ENCODE peak calls at places on chromosomes 12 and 14, in nine cellular contexts. One of them, this sample, is unnamed.

GRCh38 chr12:1533602-1534304 is 60.6 kb downstream of the FBXL14 start:
- DNase-seq in K562: peak; percentile 26
- DNase-seq in fibroblast of the aortic adventitia: peak; percentile 60
- DNase-seq in AG10803: no peak
- DNase-seq in IMR-90: peak; percentile 43
- DNase-seq in kidney epithelial cell: no peak
- DNase-seq in lung: no peak
- DNase-seq in GM23338: no peak
- DNase-seq in heart right ventricle: no peak
- DNase-seq in this sample: peak; percentile 31

GRCh38 chr12:25387136-25388050 is 136.7 kb upstream of the KRAS start:
- DNase-seq in fibroblast of the aortic adventitia: peak; percentile 96
- DNase-seq in lung: peak; percentile 85
- DNase-seq in IMR-90: peak; percentile 92
- DNase-seq in K562: peak; percentile 86
- DNase-seq in heart right ventricle: peak; percentile 90
- DNase-seq in kidney epithelial cell: peak; percentile 61
- DNase-seq in AG10803: peak; percentile 88
- DNase-seq in GM23338: peak; percentile 93
- DNase-seq in this sample: peak; percentile 71

GRCh38 chr12:44930972-44931600 is 55.0 kb upstream of the NELL2 start:
- DNase-seq in K562: peak; percentile 57
- DNase-seq in kidney epithelial cell: peak; percentile 16
- DNase-seq in heart right ventricle: no peak
- DNase-seq in GM23338: peak; percentile 95
- DNase-seq in IMR-90: peak; percentile 73
- DNase-seq in fibroblast of the aortic adventitia: peak; percentile 80
- DNase-seq in AG10803: peak; percentile 69
- DNase-seq in lung: no peak
- DNase-seq in this sample: peak; percentile 73

GRCh38 chr12:108515916-108516315 is 839 bp downstream of the FICD start:
- DNase-seq in fibroblast of the aortic adventitia: peak; percentile 9
- DNase-seq in GM23338: no peak
- DNase-seq in IMR-90: no peak
- DNase-seq in kidney epithelial cell: no peak
- DNase-seq in AG10803: no peak
- DNase-seq in heart right ventricle: no peak
- DNase-seq in lung: no peak
- DNase-seq in K562: no peak
- DNase-seq in this sample: no peak

GRCh38 chr12:46386360-46386867 is 13.8 kb upstream of the SLC38A2 start:
- DNase-seq in heart right ventricle: no peak
- DNase-seq in lung: no peak
- DNase-seq in K562: no peak
- DNase-seq in AG10803: peak; percentile 97
- DNase-seq in kidney epithelial cell: peak; percentile 73
- DNase-seq in IMR-90: peak; percentile 98
- DNase-seq in GM23338: no peak
- DNase-seq in fibroblast of the aortic adventitia: peak; percentile 98
- DNase-seq in this sample: peak; percentile 91

GRCh38 chr14:71856199-71856919 is 75.9 kb upstream of the RGS6 start:
- DNase-seq in heart right ventricle: no peak
- DNase-seq in IMR-90: no peak
- DNase-seq in AG10803: no peak
- DNase-seq in K562: peak; percentile 4
- DNase-seq in fibroblast of the aortic adventitia: no peak
- DNase-seq in GM23338: no peak
- DNase-seq in lung: no peak
- DNase-seq in kidney epithelial cell: no peak
- DNase-seq in this sample: no peak

GRCh38 chr14:61472801-61473376 is 151.5 kb downstream of the PRKCH start:
- DNase-seq in kidney epithelial cell: no peak
- DNase-seq in lung: no peak
- DNase-seq in IMR-90: peak; percentile 24
- DNase-seq in fibroblast of the aortic adventitia: no peak
- DNase-seq in AG10803: no peak
- DNase-seq in heart right ventricle: no peak
- DNase-seq in GM23338: no peak
- DNase-seq in K562: no peak
- DNase-seq in this sample: peak; percentile 54

GRCh38 chr12:28814246-28814645 is 334.8 kb upstream of the FAR2 start:
- DNase-seq in fibroblast of the aortic adventitia: no peak
- DNase-seq in lung: no peak
- DNase-seq in K562: no peak
- DNase-seq in heart right ventricle: no peak
- DNase-seq in AG10803: no peak
- DNase-seq in kidney epithelial cell: no peak
- DNase-seq in GM23338: no peak
- DNase-seq in IMR-90: no peak
- DNase-seq in this sample: no peak

GRCh38 chr12:55797068-55797467 is 20.5 kb downstream of the SARNP start:
- DNase-seq in IMR-90: peak; percentile 56
- DNase-seq in fibroblast of the aortic adventitia: peak; percentile 69
- DNase-seq in heart right ventricle: peak; percentile 19
- DNase-seq in K562: peak; percentile 61
- DNase-seq in kidney epithelial cell: no peak
- DNase-seq in GM23338: peak; percentile 83
- DNase-seq in AG10803: peak; percentile 60
- DNase-seq in lung: no peak
- DNase-seq in this sample: peak; percentile 35

GRCh38 chr12:113875681-113876080 is 90.4 kb downstream of the RBM19 start:
- DNase-seq in K562: no peak
- DNase-seq in lung: no peak
- DNase-seq in AG10803: no peak
- DNase-seq in heart right ventricle: no peak
- DNase-seq in IMR-90: peak; percentile 78
- DNase-seq in kidney epithelial cell: no peak
- DNase-seq in fibroblast of the aortic adventitia: no peak
- DNase-seq in GM23338: no peak
- DNase-seq in this sample: no peak

GRCh38 chr14:28661171-28661772 is 105.3 kb upstream of the FOXG1 start:
- DNase-seq in AG10803: peak; percentile 13
- DNase-seq in kidney epithelial cell: peak; percentile 91
- DNase-seq in heart right ventricle: no peak
- DNase-seq in lung: no peak
- DNase-seq in GM23338: peak; percentile 93
- DNase-seq in K562: no peak
- DNase-seq in fibroblast of the aortic adventitia: peak; percentile 80
- DNase-seq in IMR-90: peak; percentile 28
- DNase-seq in this sample: peak; percentile 40
- TF ChIP-seq CTCF in AG10803: no peak
- TF ChIP-seq CTCF in kidney epithelial cell: no peak
- TF ChIP-seq CTCF in heart right ventricle: no peak
- TF ChIP-seq CTCF in lung: no peak
- TF ChIP-seq CTCF in GM23338: no peak
- TF ChIP-seq CTCF in K562: no peak
- TF ChIP-seq CTCF in fibroblast of the aortic adventitia: no peak
- TF ChIP-seq CTCF in IMR-90: no peak
- TF ChIP-seq CTCF in this sample: no peak

GRCh38 chr12:125331342-125332052 is 266.3 kb downstream of the AACS start:
- DNase-seq in GM23338: peak; percentile 11
- DNase-seq in IMR-90: no peak
- DNase-seq in AG10803: no peak
- DNase-seq in lung: no peak
- DNase-seq in fibroblast of the aortic adventitia: peak; percentile 10
- DNase-seq in K562: no peak
- DNase-seq in kidney epithelial cell: no peak
- DNase-seq in heart right ventricle: no peak
- DNase-seq in this sample: peak; percentile 11
- H3K4me3 ChIP-seq in GM23338: peak overlapping the region; percentile 76
- H3K4me3 ChIP-seq in IMR-90: no peak overlapping the region
- H3K4me3 ChIP-seq in AG10803: peak overlapping the region; percentile 53
- H3K4me3 ChIP-seq in lung: no peak overlapping the region
- H3K4me3 ChIP-seq in fibroblast of the aortic adventitia: peak overlapping the region; percentile 61
- H3K4me3 ChIP-seq in K562: peak overlapping the region; percentile 11
- H3K4me3 ChIP-seq in kidney epithelial cell: peak overlapping the region; percentile 20
- H3K4me3 ChIP-seq in heart right ventricle: peak overlapping the region; percentile 38
- H3K4me3 ChIP-seq in this sample: peak overlapping the region; percentile 50

GRCh38 chr14:74244115-74244514 is 4.9 kb downstream of the VSX2 start:
- DNase-seq in fibroblast of the aortic adventitia: no peak
- DNase-seq in K562: no peak
- DNase-seq in kidney epithelial cell: no peak
- DNase-seq in GM23338: peak; percentile 70
- DNase-seq in heart right ventricle: no peak
- DNase-seq in lung: no peak
- DNase-seq in AG10803: no peak
- DNase-seq in IMR-90: no peak
- DNase-seq in this sample: no peak
- TF ChIP-seq CTCF in fibroblast of the aortic adventitia: no peak
- TF ChIP-seq CTCF in K562: no peak
- TF ChIP-seq CTCF in kidney epithelial cell: no peak
- TF ChIP-seq CTCF in GM23338: peak; percentile 28
- TF ChIP-seq CTCF in heart right ventricle: no peak
- TF ChIP-seq CTCF in lung: no peak
- TF ChIP-seq CTCF in AG10803: no peak
- TF ChIP-seq CTCF in IMR-90: no peak
- TF ChIP-seq CTCF in this sample: no peak

GRCh38 chr12:49233842-49234526 is 30.9 kb upstream of the TUBA1C start:
- DNase-seq in IMR-90: no peak
- DNase-seq in fibroblast of the aortic adventitia: no peak
- DNase-seq in heart right ventricle: peak; percentile 52
- DNase-seq in AG10803: no peak
- DNase-seq in GM23338: peak; percentile 31
- DNase-seq in kidney epithelial cell: no peak
- DNase-seq in K562: peak; percentile 87
- DNase-seq in lung: peak; percentile 74
- DNase-seq in this sample: no peak
- H3K4me3 ChIP-seq in IMR-90: no peak overlapping the region
- H3K4me3 ChIP-seq in fibroblast of the aortic adventitia: peak overlapping the region; percentile 14
- H3K4me3 ChIP-seq in heart right ventricle: peak overlapping the region; percentile 39
- H3K4me3 ChIP-seq in AG10803: no peak overlapping the region
- H3K4me3 ChIP-seq in GM23338: peak overlapping the region; percentile 64
- H3K4me3 ChIP-seq in kidney epithelial cell: no peak overlapping the region
- H3K4me3 ChIP-seq in K562: peak overlapping the region; percentile 34
- H3K4me3 ChIP-seq in lung: no peak overlapping the region
- H3K4me3 ChIP-seq in this sample: no peak overlapping the region

DNA sequence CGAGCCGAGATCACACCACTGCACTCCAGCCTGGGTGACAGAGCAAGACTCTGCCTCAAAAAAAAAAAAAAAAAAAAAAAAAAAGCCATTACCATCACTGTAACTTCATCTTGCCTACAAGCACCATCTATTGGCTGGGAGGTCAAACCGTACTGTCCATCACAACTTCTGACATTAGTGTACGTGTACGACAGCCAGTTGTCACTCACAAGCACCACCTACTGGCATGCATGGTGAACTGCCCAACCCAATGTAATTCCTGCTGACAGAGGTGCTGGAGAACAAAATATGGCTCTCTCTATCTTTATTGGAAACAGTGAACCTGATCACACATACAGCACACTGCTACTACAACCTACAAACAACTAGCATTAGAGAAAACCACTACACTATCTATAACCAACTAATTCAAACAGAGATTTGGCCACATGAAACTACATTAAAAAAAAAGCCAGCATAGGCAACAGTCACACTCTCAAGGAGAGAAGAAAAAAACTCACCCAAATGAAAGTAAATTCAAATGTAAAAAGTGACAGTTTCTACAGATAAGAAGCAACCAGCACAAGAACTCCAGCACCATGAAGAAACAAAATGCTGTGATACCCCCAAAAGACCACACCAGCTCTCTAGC is 82.3 kb downstream of the PUS7L start:
- DNase-seq in IMR-90: peak; percentile 1
- DNase-seq in AG10803: no peak
- DNase-seq in heart right ventricle: no peak
- DNase-seq in GM23338: peak; percentile 60
- DNase-seq in K562: peak; percentile 63
- DNase-seq in kidney epithelial cell: no peak
- DNase-seq in lung: no peak
- DNase-seq in fibroblast of the aortic adventitia: no peak
- DNase-seq in this sample: peak; percentile 9
- TF ChIP-seq CTCF in IMR-90: peak; percentile 33
- TF ChIP-seq CTCF in AG10803: peak; percentile 53
- TF ChIP-seq CTCF in heart right ventricle: no peak
- TF ChIP-seq CTCF in GM23338: peak; percentile 73
- TF ChIP-seq CTCF in K562: peak; percentile 74
- TF ChIP-seq CTCF in kidney epithelial cell: peak; percentile 46
- TF ChIP-seq CTCF in lung: no peak
- TF ChIP-seq CTCF in fibroblast of the aortic adventitia: peak; percentile 52
- TF ChIP-seq CTCF in this sample: peak; percentile 51

GRCh38 chr14:84065811-84066210 is 1464.1 kb upstream of the FLRT2 start:
- DNase-seq in heart right ventricle: no peak
- DNase-seq in AG10803: no peak
- DNase-seq in fibroblast of the aortic adventitia: no peak
- DNase-seq in K562: no peak
- DNase-seq in GM23338: no peak
- DNase-seq in kidney epithelial cell: no peak
- DNase-seq in lung: no peak
- DNase-seq in IMR-90: no peak
- DNase-seq in this sample: no peak

GRCh38 chr14:84068288-84068687 is 1461.7 kb upstream of the FLRT2 start:
- DNase-seq in GM23338: no peak
- DNase-seq in heart right ventricle: no peak
- DNase-seq in lung: no peak
- DNase-seq in IMR-90: no peak
- DNase-seq in K562: no peak
- DNase-seq in kidney epithelial cell: no peak
- DNase-seq in fibroblast of the aortic adventitia: no peak
- DNase-seq in AG10803: no peak
- DNase-seq in this sample: no peak

GRCh38 chr14:84064756-84065155 is 1465.2 kb upstream of the FLRT2 start:
- DNase-seq in heart right ventricle: no peak
- DNase-seq in IMR-90: no peak
- DNase-seq in kidney epithelial cell: no peak
- DNase-seq in K562: no peak
- DNase-seq in fibroblast of the aortic adventitia: no peak
- DNase-seq in GM23338: peak; percentile 5
- DNase-seq in AG10803: no peak
- DNase-seq in lung: no peak
- DNase-seq in this sample: no peak

GRCh38 chr14:84064296-84064695 is 1465.6 kb upstream of the FLRT2 start:
- DNase-seq in AG10803: no peak
- DNase-seq in heart right ventricle: no peak
- DNase-seq in fibroblast of the aortic adventitia: no peak
- DNase-seq in IMR-90: no peak
- DNase-seq in K562: no peak
- DNase-seq in lung: no peak
- DNase-seq in GM23338: no peak
- DNase-seq in kidney epithelial cell: no peak
- DNase-seq in this sample: no peak
- H3K4me3 ChIP-seq in AG10803: no peak overlapping the region
- H3K4me3 ChIP-seq in heart right ventricle: no peak overlapping the region
- H3K4me3 ChIP-seq in fibroblast of the aortic adventitia: no peak overlapping the region
- H3K4me3 ChIP-seq in IMR-90: no peak overlapping the region
- H3K4me3 ChIP-seq in K562: no peak overlapping the region
- H3K4me3 ChIP-seq in lung: no peak overlapping the region
- H3K4me3 ChIP-seq in GM23338: no peak overlapping the region
- H3K4me3 ChIP-seq in kidney epithelial cell: no peak overlapping the region
- H3K4me3 ChIP-seq in this sample: no peak overlapping the region

This sample was measured in foreskin fibroblast.